ENCODE peak calls at places on chromosomes 4 and X, in four cellular contexts. One of them, this sample, is unnamed.

GRCh38 chr4:97590266-97590665 is 553.0 kb downstream of the STPG2 start:
- DNase-seq in endothelial cell of umbilical vein: no peak
- DNase-seq in K562: no peak
- DNase-seq in GM12878: no peak
- DNase-seq in this sample: no peak

GRCh38 chr4:182649698-182650477 is 267.3 kb downstream of the DCTD start:
- DNase-seq in endothelial cell of umbilical vein: no peak
- DNase-seq in GM12878: no peak
- DNase-seq in K562: no peak
- DNase-seq in this sample: peak

GRCh38 chr4:82358773-82359324 is 14.9 kb downstream of the HNRNPD start:
- DNase-seq in endothelial cell of umbilical vein: no peak
- DNase-seq in GM12878: no peak
- DNase-seq in K562: no peak
- DNase-seq in this sample: no peak

GRCh38 chrX:9681422-9681821 is 84.2 kb downstream of the GPR143 start:
- DNase-seq in endothelial cell of umbilical vein: no peak
- DNase-seq in GM12878: no peak
- DNase-seq in K562: no peak
- DNase-seq in this sample: peak

GRCh38 chr4:125838239-125838601 is 523.5 kb downstream of the FAT4 start:
- DNase-seq in endothelial cell of umbilical vein: no peak
- DNase-seq in GM12878: no peak
- DNase-seq in K562: no peak
- DNase-seq in this sample: no peak

GRCh38 chr4:140227286-140227685 is 73.3 kb upstream of the MAML3 start:
- DNase-seq in GM12878: no peak
- DNase-seq in endothelial cell of umbilical vein: no peak
- DNase-seq in K562: no peak
- DNase-seq in this sample: no peak

GRCh38 chrX:133921764-133922389 is 63.5 kb downstream of the GPC3 start:
- DNase-seq in GM12878: no peak
- DNase-seq in endothelial cell of umbilical vein: peak
- DNase-seq in K562: peak
- DNase-seq in this sample: peak

GRCh38 chrX:6293716-6294115 is 65.0 kb upstream of the NLGN4X start:
- DNase-seq in GM12878: no peak
- DNase-seq in endothelial cell of umbilical vein: no peak
- DNase-seq in K562: no peak
- DNase-seq in this sample: no peak

GRCh38 chr4:22962186-22962786 is 269.5 kb downstream of the GBA3 start:
- DNase-seq in K562: peak
- DNase-seq in GM12878: no peak
- DNase-seq in endothelial cell of umbilical vein: no peak
- DNase-seq in this sample: peak

GRCh38 chrX:103415068-103415467 is 38.7 kb downstream of the BEX3 start:
- DNase-seq in GM12878: no peak
- DNase-seq in endothelial cell of umbilical vein: no peak
- DNase-seq in K562: no peak
- DNase-seq in this sample: peak

DNA sequence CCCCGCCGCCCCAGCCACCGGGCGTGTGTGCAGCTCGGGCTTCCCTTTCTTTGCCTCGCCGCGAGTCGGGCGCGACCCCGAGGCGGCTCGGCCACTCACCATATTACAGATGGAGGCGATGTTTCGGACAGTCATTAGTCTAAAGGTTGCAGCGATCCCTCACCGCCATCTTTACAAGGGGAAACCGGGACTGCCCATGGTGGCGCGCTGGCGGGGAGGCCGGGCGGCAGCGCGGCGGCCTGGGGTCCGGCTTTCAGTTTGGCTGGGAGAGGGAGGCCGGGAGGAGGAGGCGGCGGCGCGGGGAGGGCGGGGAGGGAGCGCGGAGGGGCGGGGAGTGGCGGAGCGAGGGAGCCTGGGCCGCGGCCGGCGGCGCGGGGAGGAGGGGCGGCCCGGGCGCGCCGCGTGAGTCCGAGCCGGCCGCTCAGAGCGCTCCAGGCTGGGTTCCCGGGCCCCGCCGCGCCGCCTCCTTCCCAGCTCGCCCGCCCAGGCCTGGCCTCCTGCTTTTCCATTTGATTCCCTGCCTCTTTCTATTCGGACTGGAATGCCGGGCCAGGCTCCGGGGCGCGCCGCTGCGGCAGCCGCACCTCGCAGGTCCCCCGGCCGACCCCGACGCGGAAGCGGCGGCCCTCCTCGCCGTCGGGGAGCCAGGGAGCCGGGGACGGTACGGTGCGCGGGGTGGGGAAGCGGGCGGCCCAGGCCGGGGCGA is at the start of gene USP46:
- DNase-seq in K562: peak
- DNase-seq in GM12878: no peak
- DNase-seq in endothelial cell of umbilical vein: peak
- DNase-seq in this sample: peak
- TF ChIP-seq FOS in K562: no peak
- TF ChIP-seq FOS in GM12878: no peak
- TF ChIP-seq FOS in endothelial cell of umbilical vein: no peak
- TF ChIP-seq FOS in this sample: no peak

DNA sequence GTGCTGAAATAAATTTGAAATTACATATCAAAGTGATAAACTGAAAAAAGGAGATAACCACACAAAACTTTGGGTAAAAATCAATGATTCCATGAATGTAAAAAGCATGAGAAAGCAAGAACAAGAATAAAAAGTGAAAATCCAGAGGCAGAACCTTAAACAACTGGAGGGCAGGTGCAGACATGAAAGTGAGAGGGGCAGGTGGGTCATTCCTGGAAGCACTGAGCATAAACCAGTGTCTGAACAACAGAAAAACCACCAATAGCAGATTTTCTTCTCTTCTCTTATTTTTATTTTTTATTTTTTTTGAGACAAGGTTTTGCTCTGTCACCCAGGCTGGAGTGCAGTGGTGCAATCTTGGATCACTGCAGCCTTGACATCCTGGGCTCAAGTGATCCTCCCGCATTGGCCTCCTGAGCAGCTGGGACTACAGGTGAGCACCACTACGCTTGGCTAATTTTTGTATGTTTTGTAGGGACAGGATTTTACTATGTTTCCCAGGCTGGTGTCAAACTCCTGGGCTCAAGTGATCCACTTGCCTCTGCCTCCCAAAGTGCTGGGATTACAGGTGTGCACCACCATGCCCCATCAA is 46.8 kb upstream of the GPR78 start:
- DNase-seq in K562: no peak
- DNase-seq in endothelial cell of umbilical vein: no peak
- DNase-seq in GM12878: no peak
- DNase-seq in this sample: no peak
- TF ChIP-seq FOS in K562: no peak
- TF ChIP-seq FOS in endothelial cell of umbilical vein: no peak
- TF ChIP-seq FOS in GM12878: no peak
- TF ChIP-seq FOS in this sample: no peak

GRCh38 chr4:17580969-17581368 is 4.0 kb downstream of the LAP3 start:
- DNase-seq in K562: no peak
- DNase-seq in endothelial cell of umbilical vein: peak
- DNase-seq in GM12878: no peak
- DNase-seq in this sample: peak

GRCh38 chr4:17577660-17578481 is 873 bp downstream of the LAP3 start:
- DNase-seq in GM12878: no peak
- DNase-seq in endothelial cell of umbilical vein: no peak
- DNase-seq in K562: peak
- DNase-seq in this sample: peak

GRCh38 chr4:17576932-17577659 is at the start of gene LAP3:
- DNase-seq in K562: peak
- DNase-seq in endothelial cell of umbilical vein: peak
- DNase-seq in GM12878: peak
- DNase-seq in this sample: peak

GRCh38 chr4:17574206-17574605 is 2.8 kb upstream of the LAP3 start:
- DNase-seq in endothelial cell of umbilical vein: no peak
- DNase-seq in K562: no peak
- DNase-seq in GM12878: no peak
- DNase-seq in this sample: no peak

GRCh38 chr4:17578482-17578891 is 1.5 kb downstream of the LAP3 start:
- DNase-seq in K562: peak
- DNase-seq in endothelial cell of umbilical vein: peak
- DNase-seq in GM12878: peak
- DNase-seq in this sample: peak
- TF ChIP-seq FOS in K562: no peak
- TF ChIP-seq FOS in endothelial cell of umbilical vein: no peak
- TF ChIP-seq FOS in GM12878: no peak
- TF ChIP-seq FOS in this sample: no peak

DNA sequence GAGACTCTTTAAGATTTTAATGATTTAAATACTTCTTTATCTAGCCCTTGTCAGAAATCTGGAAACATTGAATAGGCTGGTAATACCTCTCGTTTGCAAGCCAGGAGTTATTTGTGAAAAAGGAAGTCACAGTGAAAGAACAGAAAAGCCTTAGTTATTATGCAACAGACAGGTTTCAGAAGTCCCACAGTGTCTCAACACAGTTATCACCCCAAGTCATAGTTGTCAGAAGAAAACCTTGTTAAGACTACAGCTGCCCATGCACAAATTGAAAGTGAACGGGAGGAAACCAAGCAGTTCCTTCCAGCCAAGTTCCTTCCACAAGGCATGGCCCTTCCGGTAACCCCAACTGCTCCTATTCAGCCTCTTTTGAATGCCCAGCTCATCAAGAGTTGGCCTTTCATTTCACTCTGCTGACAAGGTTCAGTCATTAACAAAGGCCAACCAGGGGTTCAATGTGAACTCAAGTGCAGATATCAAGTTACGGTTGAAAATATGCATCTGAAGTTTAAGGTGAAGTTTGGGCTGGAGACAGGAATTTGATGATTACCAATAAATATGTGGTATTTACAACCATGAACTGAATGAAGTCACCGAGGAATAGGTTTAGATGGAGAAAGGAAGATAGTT is 15.6 kb downstream of the ALPK1 start:
- DNase-seq in K562: no peak
- DNase-seq in endothelial cell of umbilical vein: no peak
- DNase-seq in GM12878: peak
- DNase-seq in this sample: no peak
- TF ChIP-seq FOS in K562: no peak
- TF ChIP-seq FOS in endothelial cell of umbilical vein: no peak
- TF ChIP-seq FOS in GM12878: no peak
- TF ChIP-seq FOS in this sample: no peak

GRCh38 chrX:15472523-15472922 is 20.6 kb downstream of the PIR start:
- DNase-seq in endothelial cell of umbilical vein: no peak
- DNase-seq in GM12878: no peak
- DNase-seq in K562: no peak
- DNase-seq in this sample: no peak

GRCh38 chrX:15471016-15471415 is 22.1 kb downstream of the PIR start:
- DNase-seq in GM12878: peak
- DNase-seq in K562: peak
- DNase-seq in endothelial cell of umbilical vein: peak
- DNase-seq in this sample: peak

GRCh38 chrX:15475486-15475885 is 17.6 kb downstream of the PIR start:
- DNase-seq in endothelial cell of umbilical vein: peak
- DNase-seq in K562: no peak
- DNase-seq in GM12878: no peak
- DNase-seq in this sample: no peak

GRCh38 chrX:15474058-15474457 is 19.1 kb downstream of the PIR start:
- DNase-seq in K562: no peak
- DNase-seq in endothelial cell of umbilical vein: no peak
- DNase-seq in GM12878: no peak
- DNase-seq in this sample: no peak

GRCh38 chrX:15475021-15475420 is 18.1 kb downstream of the PIR start:
- DNase-seq in K562: no peak
- DNase-seq in endothelial cell of umbilical vein: peak
- DNase-seq in GM12878: no peak
- DNase-seq in this sample: no peak
- TF ChIP-seq FOS in K562: no peak
- TF ChIP-seq FOS in endothelial cell of umbilical vein: peak
- TF ChIP-seq FOS in GM12878: no peak
- TF ChIP-seq FOS in this sample: no peak

DNA sequence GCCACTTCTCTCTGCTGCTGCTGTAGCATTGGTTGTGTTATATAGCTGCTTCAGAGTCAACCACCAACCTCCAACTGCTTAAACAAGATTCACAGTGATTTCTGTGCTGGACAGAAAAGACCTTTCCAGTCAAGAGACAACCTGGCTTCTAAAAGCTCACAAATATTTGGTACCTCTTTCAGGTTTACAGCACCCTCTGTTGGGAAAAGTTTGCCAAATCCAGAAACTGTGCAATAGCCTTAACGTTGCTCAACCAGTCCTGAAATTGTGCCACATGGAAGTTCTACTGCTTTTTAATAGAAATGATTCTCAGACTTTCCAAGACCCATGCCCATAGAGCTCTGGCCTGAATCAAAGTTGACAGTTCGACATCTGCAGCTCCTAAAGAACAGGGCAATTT is 842.1 kb upstream of the HTR2C start:
- DNase-seq in GM12878: no peak
- DNase-seq in endothelial cell of umbilical vein: peak
- DNase-seq in K562: no peak
- DNase-seq in this sample: no peak
- TF ChIP-seq FOS in GM12878: no peak
- TF ChIP-seq FOS in endothelial cell of umbilical vein: no peak
- TF ChIP-seq FOS in K562: no peak
- TF ChIP-seq FOS in this sample: no peak

GRCh38 chrX:119155416-119156035 is 27.9 kb upstream of the KIAA1210 start:
- DNase-seq in GM12878: no peak
- DNase-seq in K562: peak
- DNase-seq in endothelial cell of umbilical vein: peak
- DNase-seq in this sample: peak
- TF ChIP-seq FOS in GM12878: no peak
- TF ChIP-seq FOS in K562: no peak
- TF ChIP-seq FOS in endothelial cell of umbilical vein: peak
- TF ChIP-seq FOS in this sample: no peak

DNA sequence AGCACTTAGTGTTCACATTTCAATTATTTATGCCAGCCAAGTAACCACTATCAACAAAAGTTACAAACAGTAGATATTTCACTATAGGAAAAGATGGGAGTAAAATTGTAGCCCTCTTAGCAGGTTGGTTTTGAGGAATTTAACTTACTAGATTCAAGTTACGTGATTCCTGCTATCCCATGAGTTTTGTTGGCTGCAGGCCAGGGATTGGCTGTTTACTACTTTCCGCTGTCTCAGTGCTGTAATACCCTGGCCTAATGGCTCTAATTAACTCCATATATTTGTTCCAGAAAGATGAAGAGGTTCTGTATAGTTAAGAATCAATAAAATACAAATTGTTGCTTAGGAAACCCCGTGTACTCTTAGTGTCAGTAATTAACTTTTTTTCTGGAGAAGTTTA is 55.5 kb upstream of the MAGED1 start:
- DNase-seq in K562: no peak
- DNase-seq in endothelial cell of umbilical vein: peak
- DNase-seq in GM12878: no peak
- DNase-seq in this sample: peak
- TF ChIP-seq FOS in K562: no peak
- TF ChIP-seq FOS in endothelial cell of umbilical vein: no peak
- TF ChIP-seq FOS in GM12878: no peak
- TF ChIP-seq FOS in this sample: no peak

GRCh38 chr4:5220028-5220427 is 168.7 kb downstream of the STK32B start:
- DNase-seq in GM12878: no peak
- DNase-seq in endothelial cell of umbilical vein: peak
- DNase-seq in K562: no peak
- DNase-seq in this sample: peak
- TF ChIP-seq FOS in GM12878: no peak
- TF ChIP-seq FOS in endothelial cell of umbilical vein: no peak
- TF ChIP-seq FOS in K562: no peak
- TF ChIP-seq FOS in this sample: no peak

This sample was measured in IMR-90.